ENCODE peak calls at places on chromosomes 16 and 17, in seven cellular contexts. One of them, this sample, is unnamed. For H3K9me3 and H3K4me1, the result is how much of the 10 kb centered on the place peaks cover.

GRCh38 chr16:53743149-53743566 is 39.2 kb downstream of the FTO start:
- DNase-seq in right atrium auricular region: no peak
- DNase-seq in A549: peak
- DNase-seq in psoas muscle: no peak
- DNase-seq in neuronal stem cell: no peak
- DNase-seq in left ventricle myocardium inferior: no peak
- DNase-seq in esophagus muscularis mucosa: no peak
- DNase-seq in this sample: no peak

GRCh38 chr16:8717892-8718400 is 43.5 kb downstream of the ABAT start:
- DNase-seq in neuronal stem cell: no peak
- DNase-seq in psoas muscle: no peak
- DNase-seq in esophagus muscularis mucosa: no peak
- DNase-seq in left ventricle myocardium inferior: no peak
- DNase-seq in A549: no peak
- DNase-seq in right atrium auricular region: no peak
- DNase-seq in this sample: no peak

GRCh38 chr17:48194097-48194550 is 86.6 kb downstream of the SNX11 start:
- DNase-seq in esophagus muscularis mucosa: no peak
- DNase-seq in psoas muscle: no peak
- DNase-seq in right atrium auricular region: no peak
- DNase-seq in left ventricle myocardium inferior: no peak
- DNase-seq in neuronal stem cell: no peak
- DNase-seq in A549: peak
- DNase-seq in this sample: no peak

GRCh38 chr16:85313541-85314208 is 201.4 kb upstream of the CIBAR2 start:
- DNase-seq in right atrium auricular region: no peak
- DNase-seq in neuronal stem cell: no peak
- DNase-seq in A549: no peak
- DNase-seq in esophagus muscularis mucosa: no peak
- DNase-seq in psoas muscle: no peak
- DNase-seq in left ventricle myocardium inferior: no peak
- DNase-seq in this sample: no peak

GRCh38 chr16:2468725-2469398 is 2.2 kb upstream of the NTN3 start:
- DNase-seq in esophagus muscularis mucosa: no peak
- DNase-seq in left ventricle myocardium inferior: no peak
- DNase-seq in A549: no peak
- DNase-seq in neuronal stem cell: no peak
- DNase-seq in right atrium auricular region: no peak
- DNase-seq in psoas muscle: no peak
- DNase-seq in this sample: peak

GRCh38 chr17:76458580-76459490 is 5.9 kb upstream of the UBE2O start:
- DNase-seq in left ventricle myocardium inferior: peak
- DNase-seq in neuronal stem cell: no peak
- DNase-seq in A549: peak
- DNase-seq in esophagus muscularis mucosa: no peak
- DNase-seq in right atrium auricular region: no peak
- DNase-seq in psoas muscle: no peak
- DNase-seq in this sample: peak

GRCh38 chr17:59897090-59897489 is 4.2 kb downstream of the RPS6KB1 start:
- DNase-seq in neuronal stem cell: no peak
- DNase-seq in A549: no peak
- DNase-seq in left ventricle myocardium inferior: no peak
- DNase-seq in psoas muscle: no peak
- DNase-seq in esophagus muscularis mucosa: no peak
- DNase-seq in right atrium auricular region: no peak
- DNase-seq in this sample: no peak

GRCh38 chr17:83079340-83079747 is at the start of gene METRNL:
- DNase-seq in A549: peak
- DNase-seq in right atrium auricular region: no peak
- DNase-seq in esophagus muscularis mucosa: no peak
- DNase-seq in psoas muscle: peak
- DNase-seq in left ventricle myocardium inferior: peak
- DNase-seq in neuronal stem cell: peak
- DNase-seq in this sample: peak

GRCh38 chr16:82954224-82954929 is 327.6 kb downstream of the CDH13 start:
- DNase-seq in neuronal stem cell: no peak
- DNase-seq in A549: no peak
- DNase-seq in left ventricle myocardium inferior: no peak
- DNase-seq in psoas muscle: no peak
- DNase-seq in esophagus muscularis mucosa: no peak
- DNase-seq in right atrium auricular region: no peak
- DNase-seq in this sample: no peak

GRCh38 chr17:35460354-35460851 is 11.8 kb upstream of the SLFN13 start:
- DNase-seq in neuronal stem cell: peak
- DNase-seq in esophagus muscularis mucosa: no peak
- DNase-seq in psoas muscle: peak
- DNase-seq in right atrium auricular region: no peak
- DNase-seq in A549: peak
- DNase-seq in left ventricle myocardium inferior: peak
- DNase-seq in this sample: peak

GRCh38 chr17:67280279-67280678 is 35.3 kb upstream of the HELZ start:
- DNase-seq in A549: no peak
- DNase-seq in psoas muscle: peak
- DNase-seq in esophagus muscularis mucosa: no peak
- DNase-seq in neuronal stem cell: no peak
- DNase-seq in left ventricle myocardium inferior: no peak
- DNase-seq in right atrium auricular region: no peak
- DNase-seq in this sample: peak

GRCh38 chr16:84614914-84615813 is 2.7 kb downstream of the COTL1 start:
- DNase-seq in esophagus muscularis mucosa: no peak
- DNase-seq in neuronal stem cell: no peak
- DNase-seq in right atrium auricular region: no peak
- DNase-seq in left ventricle myocardium inferior: no peak
- DNase-seq in psoas muscle: no peak
- DNase-seq in A549: no peak
- DNase-seq in this sample: peak

GRCh38 chr16:89217388-89218191 is at the start of gene ZNF778:
- DNase-seq in esophagus muscularis mucosa: peak
- DNase-seq in psoas muscle: peak
- DNase-seq in A549: peak
- DNase-seq in right atrium auricular region: peak
- DNase-seq in neuronal stem cell: peak
- DNase-seq in left ventricle myocardium inferior: peak
- DNase-seq in this sample: peak

GRCh38 chr17:66264696-66265095 is 35.5 kb upstream of the APOH start:
- DNase-seq in neuronal stem cell: no peak
- DNase-seq in esophagus muscularis mucosa: no peak
- DNase-seq in right atrium auricular region: no peak
- DNase-seq in A549: no peak
- DNase-seq in left ventricle myocardium inferior: no peak
- DNase-seq in psoas muscle: no peak
- DNase-seq in this sample: no peak

GRCh38 chr16:77850637-77851330 is 62.4 kb downstream of the VAT1L start:
- DNase-seq in neuronal stem cell: no peak
- DNase-seq in A549: no peak
- DNase-seq in esophagus muscularis mucosa: no peak
- DNase-seq in left ventricle myocardium inferior: no peak
- DNase-seq in right atrium auricular region: no peak
- DNase-seq in psoas muscle: no peak
- DNase-seq in this sample: no peak

GRCh38 chr17:79922161-79922569 is 82.9 kb upstream of the CBX4 start:
- DNase-seq in esophagus muscularis mucosa: no peak
- DNase-seq in right atrium auricular region: no peak
- DNase-seq in psoas muscle: no peak
- DNase-seq in neuronal stem cell: no peak
- DNase-seq in A549: no peak
- DNase-seq in left ventricle myocardium inferior: no peak
- DNase-seq in this sample: peak

GRCh38 chr17:54007855-54008254 is 185.1 kb downstream of the KIF2B start:
- DNase-seq in left ventricle myocardium inferior: no peak
- DNase-seq in neuronal stem cell: no peak
- DNase-seq in A549: no peak
- DNase-seq in right atrium auricular region: no peak
- DNase-seq in esophagus muscularis mucosa: no peak
- DNase-seq in psoas muscle: no peak
- DNase-seq in this sample: no peak

GRCh38 chr16:80231118-80231515 is 309.7 kb upstream of the DYNLRB2 start:
- DNase-seq in neuronal stem cell: no peak
- DNase-seq in psoas muscle: no peak
- DNase-seq in A549: no peak
- DNase-seq in left ventricle myocardium inferior: no peak
- DNase-seq in esophagus muscularis mucosa: no peak
- DNase-seq in right atrium auricular region: no peak
- DNase-seq in this sample: no peak

GRCh38 chr17:77836557-77837041 is 121.9 kb upstream of the TNRC6C start:
- DNase-seq in psoas muscle: no peak
- DNase-seq in right atrium auricular region: no peak
- DNase-seq in A549: peak
- DNase-seq in left ventricle myocardium inferior: no peak
- DNase-seq in esophagus muscularis mucosa: no peak
- DNase-seq in neuronal stem cell: no peak
- DNase-seq in this sample: no peak

GRCh38 chr16:85935391-85935956 is 36.5 kb downstream of the IRF8 start:
- DNase-seq in neuronal stem cell: no peak
- DNase-seq in esophagus muscularis mucosa: no peak
- DNase-seq in right atrium auricular region: no peak
- DNase-seq in A549: no peak
- DNase-seq in left ventricle myocardium inferior: no peak
- DNase-seq in psoas muscle: no peak
- DNase-seq in this sample: no peak

GRCh38 chr17:13931111-13931526 is 138.2 kb upstream of the COX10 start:
- DNase-seq in A549: no peak
- DNase-seq in esophagus muscularis mucosa: peak
- DNase-seq in psoas muscle: no peak
- DNase-seq in right atrium auricular region: no peak
- DNase-seq in left ventricle myocardium inferior: no peak
- DNase-seq in neuronal stem cell: no peak
- DNase-seq in this sample: no peak

DNA sequence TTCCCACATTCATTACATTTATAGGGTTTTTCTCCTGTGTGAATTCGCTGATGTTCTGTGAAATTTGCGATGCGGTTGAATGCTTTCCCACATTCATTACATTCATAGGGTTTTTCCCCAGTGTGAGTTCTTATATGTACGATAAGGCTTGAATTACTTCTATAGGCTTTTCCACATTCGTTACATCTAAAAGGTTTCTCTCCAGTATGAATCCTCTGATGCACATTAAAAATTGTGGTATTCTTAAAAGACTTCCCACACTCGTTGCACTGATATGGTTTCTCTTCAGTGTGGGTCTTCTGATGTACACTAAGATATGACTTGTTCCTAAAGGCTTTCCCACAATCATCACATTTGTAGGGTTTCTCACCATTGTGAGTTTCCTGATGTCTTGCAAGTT is 30.4 kb downstream of the ZNF624 start:
- DNase-seq in psoas muscle: no peak
- DNase-seq in A549: no peak
- DNase-seq in left ventricle myocardium inferior: no peak
- DNase-seq in right atrium auricular region: no peak
- DNase-seq in esophagus muscularis mucosa: no peak
- DNase-seq in neuronal stem cell: no peak
- DNase-seq in this sample: no peak
- H3K9me3 ChIP-seq in psoas muscle: half or more
- H3K9me3 ChIP-seq in A549: half or more
- H3K9me3 ChIP-seq in left ventricle myocardium inferior: half or more
- H3K9me3 ChIP-seq in right atrium auricular region: half or more
- H3K9me3 ChIP-seq in esophagus muscularis mucosa: half or more
- H3K9me3 ChIP-seq in neuronal stem cell: half or more
- H3K9me3 ChIP-seq in this sample: under half

GRCh38 chr17:45313927-45314760 is 2.7 kb downstream of the MAP3K14 start:
- DNase-seq in neuronal stem cell: no peak
- DNase-seq in esophagus muscularis mucosa: no peak
- DNase-seq in A549: no peak
- DNase-seq in right atrium auricular region: no peak
- DNase-seq in psoas muscle: no peak
- DNase-seq in left ventricle myocardium inferior: no peak
- DNase-seq in this sample: no peak
- H3K4me3 ChIP-seq in neuronal stem cell: no peak
- H3K4me3 ChIP-seq in esophagus muscularis mucosa: peak
- H3K4me3 ChIP-seq in A549: peak
- H3K4me3 ChIP-seq in right atrium auricular region: peak
- H3K4me3 ChIP-seq in psoas muscle: peak
- H3K4me3 ChIP-seq in left ventricle myocardium inferior: peak
- H3K4me3 ChIP-seq in this sample: peak

GRCh38 chr17:41507315-41507880 is 2.0 kb upstream of the KRT13 start:
- DNase-seq in neuronal stem cell: no peak
- DNase-seq in psoas muscle: no peak
- DNase-seq in left ventricle myocardium inferior: no peak
- DNase-seq in right atrium auricular region: no peak
- DNase-seq in A549: no peak
- DNase-seq in esophagus muscularis mucosa: no peak
- DNase-seq in this sample: no peak

GRCh38 chr17:41512789-41513547 is 5.7 kb downstream of the KRT15 start:
- DNase-seq in right atrium auricular region: no peak
- DNase-seq in neuronal stem cell: no peak
- DNase-seq in esophagus muscularis mucosa: no peak
- DNase-seq in psoas muscle: no peak
- DNase-seq in A549: no peak
- DNase-seq in left ventricle myocardium inferior: no peak
- DNase-seq in this sample: peak

GRCh38 chr17:41511716-41512115 is 6.3 kb upstream of the KRT13 start:
- DNase-seq in left ventricle myocardium inferior: no peak
- DNase-seq in psoas muscle: no peak
- DNase-seq in A549: no peak
- DNase-seq in right atrium auricular region: no peak
- DNase-seq in esophagus muscularis mucosa: no peak
- DNase-seq in neuronal stem cell: no peak
- DNase-seq in this sample: no peak

GRCh38 chr17:41510251-41511065 is 5.0 kb upstream of the KRT13 start:
- DNase-seq in right atrium auricular region: no peak
- DNase-seq in A549: no peak
- DNase-seq in psoas muscle: no peak
- DNase-seq in neuronal stem cell: no peak
- DNase-seq in left ventricle myocardium inferior: no peak
- DNase-seq in esophagus muscularis mucosa: no peak
- DNase-seq in this sample: no peak

DNA sequence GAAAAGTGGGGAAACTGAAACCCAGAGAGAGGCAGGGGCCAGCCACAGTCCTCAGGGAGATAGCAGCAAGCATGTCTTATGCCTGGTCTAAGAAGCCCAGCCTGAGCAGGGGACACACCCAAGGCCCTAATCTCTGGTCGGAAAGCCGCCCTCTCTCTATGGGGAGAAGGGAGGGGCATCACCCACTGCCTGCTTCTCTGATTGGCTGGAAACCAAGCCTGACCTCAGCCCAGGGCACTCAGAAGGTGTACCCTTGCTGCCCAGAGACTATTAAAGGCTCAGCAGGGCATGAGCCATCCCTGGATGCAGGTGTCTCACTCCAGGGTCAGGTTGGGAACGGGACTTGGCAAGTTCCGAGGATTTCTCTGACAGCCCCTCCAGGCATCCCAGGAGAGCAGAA is 5.7 kb upstream of the KRT13 start:
- DNase-seq in A549: no peak
- DNase-seq in psoas muscle: no peak
- DNase-seq in right atrium auricular region: no peak
- DNase-seq in esophagus muscularis mucosa: no peak
- DNase-seq in neuronal stem cell: no peak
- DNase-seq in left ventricle myocardium inferior: no peak
- DNase-seq in this sample: no peak
- H3K4me1 ChIP-seq in A549: under half
- H3K4me1 ChIP-seq in psoas muscle: under half
- H3K4me1 ChIP-seq in right atrium auricular region: under half
- H3K4me1 ChIP-seq in esophagus muscularis mucosa: under half
- H3K4me1 ChIP-seq in neuronal stem cell: under half
- H3K4me1 ChIP-seq in left ventricle myocardium inferior: under half
- H3K4me1 ChIP-seq in this sample: under half

DNA sequence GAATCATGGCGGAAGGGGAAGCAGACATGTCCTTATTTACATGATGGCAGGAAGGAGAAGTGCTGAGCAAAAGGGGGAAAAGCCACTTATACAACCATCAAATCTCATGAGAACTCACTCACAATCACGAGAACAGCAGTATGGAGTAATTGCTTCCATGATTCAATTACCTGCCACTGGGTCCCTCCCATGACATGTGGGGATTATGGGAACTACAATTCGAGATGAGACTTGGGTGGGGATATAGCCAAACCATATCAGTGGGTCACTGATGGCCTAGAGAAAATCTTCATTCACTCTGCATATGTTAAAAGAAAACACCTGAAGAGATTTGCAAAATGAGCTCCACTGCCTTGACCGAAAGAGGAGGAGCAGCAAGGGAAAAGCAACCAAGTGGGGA is 130.3 kb upstream of the FAM20A start:
- DNase-seq in right atrium auricular region: no peak
- DNase-seq in psoas muscle: no peak
- DNase-seq in esophagus muscularis mucosa: no peak
- DNase-seq in A549: no peak
- DNase-seq in left ventricle myocardium inferior: no peak
- DNase-seq in neuronal stem cell: no peak
- DNase-seq in this sample: no peak
- H3K9me3 ChIP-seq in right atrium auricular region: under half
- H3K9me3 ChIP-seq in psoas muscle: under half
- H3K9me3 ChIP-seq in esophagus muscularis mucosa: under half
- H3K9me3 ChIP-seq in A549: under half
- H3K9me3 ChIP-seq in left ventricle myocardium inferior: under half
- H3K9me3 ChIP-seq in neuronal stem cell: under half
- H3K9me3 ChIP-seq in this sample: under half

This sample was measured in kidney.